ENCODE peak calls at places on chromosome 2, in seven cellular contexts. X is adrenal gland, G is AG04450, K is IMR-90, J is Peyer's patch, N is kidney, O is tibial artery. Z is an unnamed sample.

GRCh38 chr2:179936654-179937053 is 70.4 kb downstream of the CWC22 start:
- DNase-seq in J (peak; percentile 17), G (no peak), N (no peak), K (no peak), O (no peak), X (peak; percentile 29), Z (no peak)

GRCh38 chr2:9206991-9207640 is 504 bp downstream of the ASAP2 start:
- DNase-seq in K (no peak), J (no peak), G (no peak), N (no peak), O (peak; percentile 41), X (peak; percentile 34), Z (no peak)

GRCh38 chr2:67289921-67290371 is 107.2 kb upstream of the ETAA1 start:
- DNase-seq in X (no peak), N (no peak), G (no peak), J (no peak), O (no peak), K (peak; percentile 95), Z (no peak)

GRCh38 chr2:213246665-213247281 is 37.5 kb upstream of the SPAG16 start:
- DNase-seq in O (no peak), G (peak; percentile 18), X (peak; percentile 39), K (peak; percentile 64), N (no peak), J (peak; percentile 30), Z (peak; percentile 38)

GRCh38 chr2:143930891-143931290 is 589.0 kb downstream of the ZEB2 start:
- DNase-seq in J (no peak), O (no peak), G (no peak), K (no peak), N (no peak), X (no peak), Z (no peak)

GRCh38 chr2:119174216-119174992 is 15.9 kb upstream of the C1QL2 start:
- DNase-seq in X (peak; percentile 29), N (no peak), G (no peak), O (no peak), J (no peak), K (no peak), Z (no peak)

GRCh38 chr2:140349695-140350094 is 1569.5 kb upstream of the NXPH2 start:
- DNase-seq in O (no peak), J (no peak), X (no peak), G (no peak), N (no peak), K (no peak), Z (no peak)

GRCh38 chr2:25043241-25043867 is 1.5 kb downstream of the EFR3B start:
- DNase-seq in G (peak; percentile 49), N (no peak), O (no peak), K (peak; percentile 89), X (no peak), J (no peak), Z (peak; percentile 70)

GRCh38 chr2:96396095-96396494 is 60.5 kb downstream of the NCAPH start:
- DNase-seq in O (peak; percentile 43), X (peak; percentile 17), G (no peak), K (no peak), J (no peak), N (no peak), Z (no peak)

GRCh38 chr2:160087854-160088745 is 25.7 kb upstream of the PLA2R1 start:
- DNase-seq in G (no peak), O (no peak), K (peak; percentile 25), N (no peak), X (no peak), J (no peak), Z (no peak)

GRCh38 chr2:122209377-122209776 is 453.9 kb downstream of the TSN start:
- DNase-seq in G (no peak), X (no peak), N (no peak), K (no peak), J (no peak), O (no peak), Z (no peak)

GRCh38 chr2:219175928-219176817 is 552 bp downstream of the CNPPD1 start:
- DNase-seq in K (peak; percentile 26), J (peak; percentile 82), G (no peak), O (peak; percentile 69), N (peak; percentile 92), X (peak; percentile 68), Z (no peak)

GRCh38 chr2:102618452-102619413 is 620 bp upstream of the SLC9A2 start:
- DNase-seq in G (no peak), J (no peak), X (peak; percentile 52), K (no peak), O (no peak), N (peak; percentile 85), Z (no peak)

GRCh38 chr2:105929506-105929905 is 184.8 kb downstream of the NCK2 start:
- DNase-seq in J (peak; percentile 51), N (no peak), O (no peak), G (no peak), X (no peak), K (no peak), Z (no peak)

GRCh38 chr2:211367252-211367651 is 810.9 kb downstream of the CPS1 start:
- DNase-seq in J (no peak), G (no peak), O (no peak), X (no peak), K (no peak), N (no peak), Z (no peak)

GRCh38 chr2:176680916-176681315 is 411.7 kb downstream of the MTX2 start:
- DNase-seq in X (no peak), N (no peak), G (no peak), O (no peak), K (peak; percentile 2), J (no peak), Z (no peak)

GRCh38 chr2:113996826-113997599 is 107.1 kb downstream of the ACTR3 start:
- DNase-seq in J (no peak), G (no peak), K (no peak), X (no peak), O (no peak), N (no peak), Z (no peak)

GRCh38 chr2:71530246-71530986 is 77.1 kb downstream of the DYSF start:
- DNase-seq in J (no peak), N (no peak), X (no peak), G (no peak), O (no peak), K (peak; percentile 28), Z (peak; percentile 9)

GRCh38 chr2:232973336-232973735 is 39.7 kb downstream of the NGEF start:
- DNase-seq in K (no peak), J (no peak), X (no peak), G (no peak), N (no peak), O (no peak), Z (no peak)

GRCh38 chr2:32849456-32850194 is 97.1 kb upstream of the LTBP1 start:
- DNase-seq in G (no peak), X (no peak), O (no peak), J (no peak), N (no peak), K (no peak), Z (no peak)

GRCh38 chr2:209307161-209308001 is 116.5 kb upstream of the MAP2 start:
- DNase-seq in O (no peak), G (no peak), J (no peak), N (peak; percentile 59), X (no peak), K (no peak), Z (no peak)

GRCh38 chr2:209305746-209306196 is 118.1 kb upstream of the MAP2 start:
- DNase-seq in O (no peak), X (no peak), N (no peak), K (no peak), J (no peak), G (no peak), Z (no peak)

GRCh38 chr2:209308415-209308814 is 115.4 kb upstream of the MAP2 start:
- DNase-seq in O (no peak), G (no peak), K (no peak), J (no peak), N (no peak), X (no peak), Z (no peak)

GRCh38 chr2:209305026-209305425 is 118.8 kb upstream of the MAP2 start:
- DNase-seq in G (no peak), J (no peak), O (no peak), K (no peak), X (no peak), N (no peak), Z (no peak)
- H3K4me3 ChIP-seq in G (no peak overlapping the region), J (no peak overlapping the region), O (no peak overlapping the region), K (no peak overlapping the region), X (no peak overlapping the region), N (no peak overlapping the region), Z (no peak overlapping the region)

DNA sequence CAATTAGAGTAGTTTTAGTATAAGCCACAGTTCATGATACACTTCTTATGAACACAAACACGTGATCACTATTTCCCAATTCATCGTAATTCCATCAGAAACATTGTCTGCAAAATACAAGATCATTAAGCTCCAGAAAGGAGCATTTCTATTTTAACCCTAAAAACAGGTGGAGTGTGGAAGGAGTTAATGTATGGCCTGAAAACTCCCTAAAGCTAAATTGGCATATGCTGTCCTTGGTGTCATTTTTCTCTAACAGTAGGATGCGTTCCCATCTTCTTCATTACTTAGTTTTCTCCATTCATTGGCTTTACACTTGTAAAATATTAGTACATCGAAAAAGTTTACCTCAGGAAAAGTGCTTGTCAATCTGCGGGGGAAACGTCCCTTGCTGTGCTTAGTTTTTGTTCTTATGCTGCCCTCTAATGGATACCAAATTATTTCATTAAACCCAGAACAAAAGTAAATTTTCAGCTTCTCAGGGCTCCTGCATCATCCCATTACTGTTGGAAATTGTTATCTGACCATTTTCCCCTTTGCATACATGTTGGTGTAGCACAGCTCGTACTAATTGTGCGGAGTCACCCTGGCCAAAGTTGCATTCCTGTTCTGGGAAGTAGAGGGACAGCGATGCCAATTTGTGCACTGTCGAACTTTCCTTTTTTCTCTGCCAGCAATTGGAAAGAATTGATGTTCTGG is 153.4 kb downstream of the GPD2 start:
- DNase-seq in N (no peak), O (no peak), G (peak; percentile 11), X (no peak), J (no peak), K (peak; percentile 62), Z (peak; percentile 53)
- TF ChIP-seq CTCF in N (peak; percentile 32), O (peak; percentile 52), G (peak; percentile 68), X (peak; percentile 22), J (peak; percentile 66), K (peak; percentile 72), Z (peak; percentile 56)

GRCh38 chr2:45134014-45134413 is 124.8 kb upstream of the SIX2 start:
- DNase-seq in G (no peak), X (no peak), J (no peak), K (no peak), O (no peak), N (no peak), Z (no peak)

GRCh38 chr2:45132551-45132950 is 123.3 kb upstream of the SIX2 start:
- DNase-seq in N (no peak), J (no peak), K (no peak), G (no peak), X (no peak), O (no peak), Z (no peak)

GRCh38 chr2:45128580-45128997 is 119.3 kb upstream of the SIX2 start:
- DNase-seq in J (no peak), K (peak; percentile 94), O (no peak), G (peak; percentile 78), N (no peak), X (peak; percentile 48), Z (peak; percentile 80)

GRCh38 chr2:45130758-45131157 is 121.5 kb upstream of the SIX2 start:
- DNase-seq in N (no peak), O (no peak), X (no peak), G (no peak), K (no peak), J (no peak), Z (no peak)

GRCh38 chr2:45131587-45131986 is 122.3 kb upstream of the SIX2 start:
- DNase-seq in X (no peak), N (no peak), J (no peak), G (no peak), O (no peak), K (no peak), Z (peak; percentile 81)
- H3K4me3 ChIP-seq in X (no peak overlapping the region), N (no peak overlapping the region), J (no peak overlapping the region), G (no peak overlapping the region), O (no peak overlapping the region), K (no peak overlapping the region), Z (no peak overlapping the region)

GRCh38 chr2:27378096-27378808 is 2.3 kb downstream of the ZNF513 start:
- DNase-seq in J (no peak), K (no peak), N (peak; percentile 81), O (no peak), X (no peak), G (no peak), Z (no peak)
- TF ChIP-seq CTCF in J (no peak), K (peak; percentile 19), N (peak; percentile 42), O (no peak), X (no peak), G (peak; percentile 13), Z (no peak)